ENCODE peak calls at places on chromosome 3, in six cellular contexts. J is pancreas, B is IMR-90, U is PC-3, A is esophagus squamous epithelium, R is Peyer's patch. F is an unnamed sample.

GRCh38 chr3:128133273-128133883 is 9.8 kb upstream of the RUVBL1 start:
- DNase-seq in J (no peak), R (no peak), B (peak; percentile 70), A (no peak), U (peak; percentile 51), F (no peak)

GRCh38 chr3:152865675-152866074 is 30.7 kb downstream of the P2RY1 start:
- DNase-seq in J (no peak), U (no peak), A (no peak), R (no peak), B (no peak), F (no peak)

GRCh38 chr3:37768107-37768809 is 93.4 kb upstream of the CTDSPL start:
- DNase-seq in A (no peak), U (peak; percentile 16), R (no peak), B (peak; percentile 37), J (peak; percentile 62), F (no peak)

GRCh38 chr3:40581166-40581565 is 56.4 kb downstream of the ZNF621 start:
- DNase-seq in R (no peak), J (no peak), U (no peak), B (no peak), A (no peak), F (no peak)

GRCh38 chr3:115396801-115397200 is 226.5 kb upstream of the GAP43 start:
- DNase-seq in B (no peak), A (no peak), J (no peak), R (no peak), U (no peak), F (no peak)

GRCh38 chr3:198113219-198114053 is 153.4 kb downstream of the LMLN start:
- DNase-seq in B (no peak), R (no peak), U (no peak), A (no peak), J (no peak), F (no peak)

GRCh38 chr3:194098872-194099183 is 37.1 kb upstream of the HES1 start:
- DNase-seq in U (no peak), A (no peak), J (no peak), B (no peak), R (no peak), F (no peak)

GRCh38 chr3:160133757-160134156 is 91.5 kb upstream of the C3orf80 start:
- DNase-seq in J (no peak), A (no peak), B (no peak), U (peak; percentile 62), R (no peak), F (no peak)

GRCh38 chr3:142850395-142851023 is 38.4 kb downstream of the PCOLCE2 start:
- DNase-seq in R (no peak), J (no peak), A (no peak), U (peak; percentile 84), B (peak; percentile 66), F (no peak)

GRCh38 chr3:50567011-50567385 is 549 bp downstream of the C3orf18 start:
- DNase-seq in R (no peak), A (no peak), U (no peak), J (no peak), B (no peak), F (no peak)

GRCh38 chr3:123743121-123743520 is 141.0 kb downstream of the MYLK start:
- DNase-seq in A (no peak), R (no peak), B (no peak), U (no peak), J (no peak), F (no peak)

GRCh38 chr3:123750209-123750608 is 133.9 kb downstream of the MYLK start:
- DNase-seq in B (no peak), A (no peak), U (peak; percentile 16), R (no peak), J (no peak), F (no peak)

GRCh38 chr3:123749716-123750115 is 134.4 kb downstream of the MYLK start:
- DNase-seq in J (no peak), R (no peak), A (no peak), B (peak; percentile 95), U (peak; percentile 65), F (no peak)

GRCh38 chr3:123741058-123741511 is 143.0 kb downstream of the MYLK start:
- DNase-seq in U (no peak), J (no peak), B (peak; percentile 84), A (no peak), R (no peak), F (no peak)

DNA sequence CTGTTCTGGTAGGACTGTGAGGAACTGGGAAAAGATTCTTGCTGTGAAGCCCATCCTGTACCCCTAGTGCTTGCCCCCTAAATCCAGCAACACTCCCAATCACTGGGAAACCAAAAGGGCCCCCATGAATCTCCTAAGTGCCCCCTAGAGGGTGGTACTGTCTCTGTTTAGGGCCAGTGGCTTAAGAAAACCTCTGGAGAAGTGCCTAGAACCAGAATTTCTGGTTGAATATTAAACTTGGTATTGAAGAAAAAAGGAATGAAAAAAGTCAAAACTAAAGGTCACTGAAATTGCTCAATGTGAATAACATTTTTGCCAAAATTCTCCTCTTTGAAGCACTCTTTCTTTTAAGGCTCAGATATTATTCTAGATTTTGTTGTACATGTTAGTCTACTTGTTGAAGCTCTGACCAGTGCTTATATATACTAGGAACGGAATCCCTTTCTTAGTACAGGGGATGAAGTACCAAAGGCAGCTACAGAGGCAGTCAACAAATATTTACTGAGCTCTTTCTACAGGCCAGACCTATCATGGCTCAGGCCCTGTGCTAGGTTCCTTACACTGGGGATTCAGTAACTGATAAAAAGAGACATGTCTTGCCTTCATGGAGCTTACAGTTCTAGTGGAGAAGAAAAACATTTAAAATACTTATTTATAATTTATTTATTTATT is 138.8 kb downstream of the MYLK start:
- DNase-seq in A (no peak), U (peak; percentile 58), R (no peak), B (no peak), J (no peak), F (no peak)
- TF ChIP-seq CTCF in A (no peak), U (peak; percentile 71), R (peak; percentile 9), B (no peak), J (no peak), F (no peak)

GRCh38 chr3:46693038-46693896 is at the start of gene ALS2CL:
- DNase-seq in R (peak; percentile 83), B (no peak), U (peak; percentile 70), A (no peak), J (peak; percentile 81), F (peak; percentile 59)
- H3K27ac ChIP-seq in R (peak within 1 kb of the TSS; percentile 90), B (peak within 1 kb of the TSS; percentile 34), U (peak within 1 kb of the TSS; percentile 88), A (peak within 1 kb of the TSS; percentile 96), J (peak within 1 kb of the TSS; percentile 73), F (no peak within 1 kb of the TSS)

DNA sequence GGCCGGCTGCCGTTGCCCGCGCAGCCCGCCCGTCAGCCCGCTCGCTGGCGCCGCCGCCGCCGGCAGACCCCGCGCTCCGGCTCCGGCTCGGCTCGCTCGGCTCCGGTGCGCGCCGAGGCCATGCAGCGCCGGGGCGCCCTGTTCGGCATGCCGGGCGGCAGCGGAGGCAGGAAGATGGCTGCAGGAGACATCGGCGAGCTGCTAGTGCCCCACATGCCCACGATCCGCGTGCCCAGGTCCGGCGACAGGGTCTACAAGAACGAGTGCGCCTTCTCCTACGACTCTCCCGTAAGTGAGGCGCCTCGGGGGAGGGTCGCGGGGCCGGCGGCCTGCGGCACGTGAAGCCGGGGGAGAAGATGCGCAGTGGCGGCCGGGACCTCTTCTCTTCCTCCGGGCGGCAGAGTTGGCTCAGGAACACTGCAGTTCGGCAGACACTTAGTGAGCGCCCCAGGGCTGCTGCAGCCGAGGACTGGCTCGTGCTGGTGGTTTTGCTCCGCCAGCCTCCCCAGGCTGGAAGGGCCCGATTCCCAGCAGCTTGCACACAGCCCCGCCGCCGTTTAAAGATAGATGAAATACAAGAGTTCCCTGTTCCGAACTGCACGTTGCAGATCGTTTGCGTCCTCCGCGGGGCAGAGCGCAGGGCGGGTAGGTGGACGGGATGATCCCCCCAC is 401 bp downstream of the USP13 start:
- DNase-seq in B (peak; percentile 82), A (no peak), U (peak; percentile 71), J (peak; percentile 73), R (peak; percentile 73), F (peak; percentile 83)
- TF ChIP-seq CTCF in B (peak; percentile 24), A (peak; percentile 11), U (no peak), J (no peak), R (no peak), F (no peak)

DNA sequence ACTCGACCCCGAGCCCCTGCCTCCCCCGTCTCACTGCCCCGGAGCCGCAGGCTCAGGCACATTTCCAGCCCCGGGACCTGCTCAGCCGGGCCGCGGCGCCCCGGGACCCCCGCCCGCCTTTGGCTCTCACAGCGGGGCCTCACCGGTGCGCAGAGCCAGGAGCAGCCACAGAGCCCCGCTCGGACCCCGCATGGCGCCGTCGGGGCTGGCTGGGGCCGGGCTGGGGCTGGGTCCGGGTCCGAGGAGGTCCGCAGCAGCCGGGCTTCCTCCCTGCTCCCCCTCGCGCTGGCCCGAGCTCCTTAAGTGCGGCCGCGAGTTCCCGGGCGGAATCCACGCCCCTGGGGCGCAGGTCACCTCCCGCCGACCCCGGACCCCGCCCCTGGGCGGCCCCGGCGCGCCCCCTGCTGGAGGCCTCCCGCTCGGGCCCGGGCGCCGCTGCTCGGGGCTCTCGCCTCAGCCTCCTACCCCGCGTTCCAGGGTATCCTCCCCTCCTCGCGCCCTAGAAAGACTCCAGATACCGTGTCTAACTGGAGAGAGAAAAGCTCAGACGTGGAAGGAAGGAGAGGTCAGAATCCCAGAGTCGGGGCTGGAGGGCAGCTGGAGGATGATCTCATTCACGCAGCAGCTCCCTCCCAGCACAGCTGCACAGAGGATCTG is at the start of gene MELTF:
- DNase-seq in B (peak; percentile 71), U (peak; percentile 75), R (peak; percentile 85), A (no peak), J (peak; percentile 78), F (no peak)
- H3K27ac ChIP-seq in B (no peak within 1 kb of the TSS), U (peak within 1 kb of the TSS; percentile 85), R (peak within 1 kb of the TSS; percentile 64), A (peak within 1 kb of the TSS; percentile 3), J (no peak within 1 kb of the TSS), F (peak within 1 kb of the TSS; percentile 57)

DNA sequence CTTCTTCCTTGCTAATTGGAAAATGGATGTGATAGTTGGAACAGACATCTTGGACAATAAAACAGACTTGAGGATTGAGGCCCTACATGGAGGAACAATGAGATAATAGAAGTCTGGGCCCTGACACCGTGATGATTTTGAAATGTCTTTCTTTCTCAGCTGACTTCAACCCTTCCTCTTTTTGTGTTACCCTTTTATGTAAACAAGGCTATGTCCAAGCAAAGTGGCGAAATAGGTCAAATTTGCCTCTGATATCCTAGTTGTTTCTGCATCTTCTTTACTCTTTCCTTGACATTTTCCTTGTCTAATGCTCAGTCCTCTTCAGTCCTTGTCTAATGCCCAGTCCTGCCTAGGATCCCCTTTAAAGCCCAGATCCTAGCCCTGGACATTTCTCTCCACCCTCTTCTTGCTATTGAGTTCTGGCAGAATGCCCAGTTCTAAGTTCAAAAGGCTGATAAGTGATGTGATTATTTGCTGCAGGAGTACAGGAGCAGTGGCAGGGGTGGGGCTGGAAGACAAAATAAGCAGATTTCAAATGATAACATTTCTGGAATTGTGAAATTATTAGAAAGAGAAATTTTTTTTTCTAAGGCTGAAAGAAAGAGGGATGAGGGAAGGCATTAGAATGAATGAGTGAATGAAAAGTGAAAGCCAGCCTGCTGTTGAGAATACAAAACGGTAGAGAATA is 6.5 kb upstream of the VPS8 start:
- DNase-seq in J (no peak), B (no peak), A (no peak), U (no peak), R (no peak), F (no peak)
- TF ChIP-seq CTCF in J (no peak), B (no peak), A (no peak), U (no peak), R (no peak), F (no peak)

DNA sequence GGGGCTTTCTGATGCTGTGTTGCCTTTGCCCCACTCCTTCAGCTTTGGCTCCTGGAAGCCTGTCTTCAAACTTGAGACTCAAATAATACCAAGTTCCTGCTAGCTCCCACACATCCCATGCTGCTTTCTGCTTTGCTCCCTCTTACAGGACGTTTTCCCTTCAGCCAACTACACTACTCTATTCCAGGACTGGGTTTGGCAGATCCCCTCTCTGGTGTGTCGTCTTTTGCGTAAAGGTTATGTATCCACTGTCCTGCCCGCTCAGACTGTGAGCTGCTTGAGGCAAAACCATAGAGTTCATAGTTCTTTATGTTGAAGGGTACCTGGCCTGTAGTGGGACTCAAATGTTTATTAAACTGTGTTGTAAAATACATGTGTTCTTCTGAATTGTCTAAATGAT is 25.4 kb downstream of the PPP2R3A start:
- DNase-seq in U (no peak), B (no peak), R (no peak), A (no peak), J (no peak), F (no peak)
- H3K27ac ChIP-seq in U (peak overlapping the region; percentile 86), B (peak overlapping the region; percentile 61), R (no peak overlapping the region), A (no peak overlapping the region), J (no peak overlapping the region), F (no peak overlapping the region)